ENCODE peak calls at places on chromosomes 16 and 17, in four cellular contexts. One of them, this sample, is unnamed.

GRCh38 chr16:57982345-57982744 is 11.4 kb upstream of the CNGB1 start:
- DNase-seq in SK-N-SH: no peak
- DNase-seq in WTC11: no peak
- DNase-seq in HepG2: no peak
- DNase-seq in this sample: no peak

GRCh38 chr17:8420041-8420934 is 15.4 kb upstream of the NDEL1 start:
- DNase-seq in SK-N-SH: peak; percentile 72
- DNase-seq in WTC11: no peak
- DNase-seq in HepG2: peak; percentile 97
- DNase-seq in this sample: peak; percentile 72

GRCh38 chr17:45838751-45839150 is 5.9 kb upstream of the SPPL2C start:
- DNase-seq in SK-N-SH: no peak
- DNase-seq in WTC11: no peak
- DNase-seq in HepG2: no peak
- DNase-seq in this sample: no peak

GRCh38 chr16:3020247-3020603 is at the start of gene TNFRSF12A:
- DNase-seq in HepG2: peak; percentile 66
- DNase-seq in SK-N-SH: peak; percentile 95
- DNase-seq in WTC11: peak; percentile 80
- DNase-seq in this sample: peak; percentile 90

GRCh38 chr17:53680745-53681144 is 142.0 kb upstream of the KIF2B start:
- DNase-seq in WTC11: no peak
- DNase-seq in HepG2: no peak
- DNase-seq in SK-N-SH: no peak
- DNase-seq in this sample: no peak

GRCh38 chr16:78297066-78297666 is 197.7 kb downstream of the WWOX start:
- DNase-seq in WTC11: no peak
- DNase-seq in HepG2: peak; percentile 98
- DNase-seq in SK-N-SH: no peak
- DNase-seq in this sample: no peak

GRCh38 chr17:2238432-2239169 is 65.0 kb downstream of the SMG6 start:
- DNase-seq in HepG2: no peak
- DNase-seq in SK-N-SH: no peak
- DNase-seq in WTC11: no peak
- DNase-seq in this sample: no peak

GRCh38 chr17:59830007-59830630 is 62.6 kb downstream of the TUBD1 start:
- DNase-seq in WTC11: no peak
- DNase-seq in HepG2: no peak
- DNase-seq in SK-N-SH: no peak
- DNase-seq in this sample: no peak

GRCh38 chr17:34024303-34025178 is 230.5 kb upstream of the CCL2 start:
- DNase-seq in HepG2: no peak
- DNase-seq in WTC11: no peak
- DNase-seq in SK-N-SH: no peak
- DNase-seq in this sample: no peak

GRCh38 chr16:72400257-72401078 is 228.5 kb upstream of the PMFBP1 start:
- DNase-seq in SK-N-SH: peak; percentile 54
- DNase-seq in HepG2: peak; percentile 71
- DNase-seq in WTC11: peak; percentile 60
- DNase-seq in this sample: peak; percentile 56

GRCh38 chr17:79923974-79924638 is 84.9 kb upstream of the CBX4 start:
- DNase-seq in SK-N-SH: peak; percentile 78
- DNase-seq in WTC11: peak; percentile 97
- DNase-seq in HepG2: peak; percentile 67
- DNase-seq in this sample: peak; percentile 78

GRCh38 chr17:31815212-31815611 is 43.8 kb downstream of the COPRS start:
- DNase-seq in SK-N-SH: no peak
- DNase-seq in WTC11: no peak
- DNase-seq in HepG2: no peak
- DNase-seq in this sample: no peak

GRCh38 chr16:28865289-28865688 is 1.6 kb downstream of the SH2B1 start:
- DNase-seq in HepG2: no peak
- DNase-seq in SK-N-SH: no peak
- DNase-seq in WTC11: no peak
- DNase-seq in this sample: no peak

GRCh38 chr17:1460233-1460632 is 4.2 kb upstream of the CRK start:
- DNase-seq in HepG2: peak; percentile 45
- DNase-seq in WTC11: no peak
- DNase-seq in SK-N-SH: no peak
- DNase-seq in this sample: no peak

GRCh38 chr16:83967838-83968482 is at the start of gene NECAB2:
- DNase-seq in WTC11: peak; percentile 53
- DNase-seq in SK-N-SH: peak; percentile 94
- DNase-seq in HepG2: no peak
- DNase-seq in this sample: peak; percentile 98

GRCh38 chr17:82094931-82095776 is 2.9 kb downstream of the FASN start:
- DNase-seq in HepG2: no peak
- DNase-seq in SK-N-SH: no peak
- DNase-seq in WTC11: peak; percentile 14
- DNase-seq in this sample: no peak

GRCh38 chr17:16933317-16934132 is 38.4 kb downstream of the TNFRSF13B start:
- DNase-seq in HepG2: no peak
- DNase-seq in WTC11: peak; percentile 1
- DNase-seq in SK-N-SH: no peak
- DNase-seq in this sample: no peak

GRCh38 chr17:79174905-79175856 is 100.6 kb downstream of the ENGASE start:
- DNase-seq in WTC11: no peak
- DNase-seq in HepG2: no peak
- DNase-seq in SK-N-SH: no peak
- DNase-seq in this sample: no peak

GRCh38 chr16:15059324-15059723 is 3.5 kb upstream of the NTAN1 start:
- DNase-seq in SK-N-SH: no peak
- DNase-seq in WTC11: no peak
- DNase-seq in HepG2: no peak
- DNase-seq in this sample: no peak

GRCh38 chr17:68462381-68463210 is 5.3 kb upstream of the WIPI1 start:
- DNase-seq in SK-N-SH: peak; percentile 83
- DNase-seq in WTC11: peak; percentile 62
- DNase-seq in HepG2: peak; percentile 88
- DNase-seq in this sample: peak; percentile 80

GRCh38 chr16:51374346-51374745 is 223.3 kb upstream of the SALL1 start:
- DNase-seq in SK-N-SH: no peak
- DNase-seq in HepG2: no peak
- DNase-seq in WTC11: no peak
- DNase-seq in this sample: no peak

GRCh38 chr16:85888405-85889331 is 10.3 kb upstream of the IRF8 start:
- DNase-seq in WTC11: no peak
- DNase-seq in SK-N-SH: no peak
- DNase-seq in HepG2: peak; percentile 33
- DNase-seq in this sample: no peak

GRCh38 chr16:27840311-27841060 is 223.0 kb downstream of the GSG1L start:
- DNase-seq in WTC11: no peak
- DNase-seq in SK-N-SH: no peak
- DNase-seq in HepG2: no peak
- DNase-seq in this sample: no peak

GRCh38 chr17:41588126-41588810 is 1.6 kb upstream of the KRT14 start:
- DNase-seq in SK-N-SH: no peak
- DNase-seq in WTC11: no peak
- DNase-seq in HepG2: no peak
- DNase-seq in this sample: no peak

GRCh38 chr16:86248325-86248905 is 261.9 kb upstream of the FOXF1 start:
- DNase-seq in SK-N-SH: no peak
- DNase-seq in HepG2: no peak
- DNase-seq in WTC11: no peak
- DNase-seq in this sample: no peak

GRCh38 chr16:81873843-81874752 is 95.0 kb downstream of the PLCG2 start:
- DNase-seq in WTC11: peak; percentile 77
- DNase-seq in SK-N-SH: peak; percentile 58
- DNase-seq in HepG2: peak; percentile 45
- DNase-seq in this sample: peak; percentile 69
- TF ChIP-seq FOXJ3 in WTC11: no peak
- TF ChIP-seq FOXJ3 in SK-N-SH: no peak
- TF ChIP-seq FOXJ3 in HepG2: no peak
- TF ChIP-seq FOXJ3 in this sample: no peak

GRCh38 chr17:63332286-63332685 is 113.8 kb downstream of the CYB561 start:
- DNase-seq in HepG2: no peak
- DNase-seq in WTC11: no peak
- DNase-seq in SK-N-SH: no peak
- DNase-seq in this sample: no peak
- TF ChIP-seq FOXJ3 in HepG2: no peak
- TF ChIP-seq FOXJ3 in WTC11: no peak
- TF ChIP-seq FOXJ3 in SK-N-SH: no peak
- TF ChIP-seq FOXJ3 in this sample: no peak

DNA sequence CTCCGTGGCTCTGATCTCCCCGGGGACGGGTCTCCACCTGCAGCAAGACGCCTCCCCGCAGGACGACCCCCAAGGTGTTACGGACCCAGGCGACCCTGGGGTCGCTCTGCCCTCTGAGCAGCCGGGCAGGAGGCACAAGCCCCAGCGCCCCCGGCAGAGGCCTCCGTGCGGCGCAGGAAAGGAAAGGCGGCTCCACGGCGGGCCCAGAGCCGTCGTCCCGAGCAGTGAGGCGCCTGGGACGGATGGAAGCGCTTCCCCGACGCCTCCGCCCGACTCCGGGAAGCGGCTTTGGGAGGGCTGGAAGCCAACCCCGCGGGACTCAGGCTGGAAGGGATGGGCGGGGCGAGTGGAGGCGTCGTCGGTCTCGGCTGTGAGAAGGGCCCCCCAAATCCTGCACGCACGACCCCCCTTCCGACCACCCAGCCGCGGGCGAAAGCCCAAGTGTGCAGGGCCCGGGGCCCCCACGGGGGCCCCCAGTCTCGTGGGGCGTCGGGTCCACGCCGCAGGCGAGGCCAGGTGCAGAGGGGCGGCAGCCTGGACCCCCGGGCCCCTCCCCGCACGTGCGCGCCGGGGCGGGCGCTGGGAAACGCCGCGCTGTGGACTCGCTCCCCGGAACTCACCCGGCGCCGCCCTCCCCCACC is 32.7 kb upstream of the RPH3AL start:
- DNase-seq in WTC11: peak; percentile 63
- DNase-seq in SK-N-SH: peak; percentile 74
- DNase-seq in HepG2: no peak
- DNase-seq in this sample: peak; percentile 64
- TF ChIP-seq FOXJ3 in WTC11: no peak
- TF ChIP-seq FOXJ3 in SK-N-SH: no peak
- TF ChIP-seq FOXJ3 in HepG2: no peak
- TF ChIP-seq FOXJ3 in this sample: no peak

GRCh38 chr17:56144205-56144604 is 9.1 kb upstream of the ANKFN1 start:
- DNase-seq in WTC11: no peak
- DNase-seq in HepG2: no peak
- DNase-seq in SK-N-SH: no peak
- DNase-seq in this sample: no peak
- TF ChIP-seq FOXJ3 in WTC11: no peak
- TF ChIP-seq FOXJ3 in HepG2: no peak
- TF ChIP-seq FOXJ3 in SK-N-SH: no peak
- TF ChIP-seq FOXJ3 in this sample: no peak

DNA sequence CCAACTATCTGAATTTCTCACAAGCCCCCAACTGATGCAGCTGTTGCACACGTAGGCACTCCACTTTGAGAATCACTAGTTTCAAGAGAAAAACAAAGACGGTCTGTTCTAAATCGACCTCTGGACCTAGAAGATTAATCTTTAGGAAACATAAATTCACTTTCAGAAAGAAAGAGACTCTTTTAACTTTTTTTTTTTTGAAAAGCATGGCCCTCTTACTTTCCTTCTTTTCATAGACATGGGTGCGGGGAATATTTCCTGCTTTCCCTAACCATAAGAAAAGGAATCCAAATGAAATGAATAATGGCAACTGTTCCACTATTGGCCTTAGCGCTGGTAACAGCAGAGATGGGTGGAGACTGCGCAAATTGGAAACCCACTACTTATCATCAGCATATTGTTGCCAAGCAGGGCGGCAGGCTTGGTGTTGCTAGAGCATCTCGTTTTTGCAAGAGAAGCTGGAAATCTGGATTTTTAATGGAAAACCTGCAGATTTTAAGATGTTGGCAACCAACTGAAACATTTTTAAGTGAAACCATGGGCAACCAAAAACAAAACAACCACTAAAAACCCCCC is 144.3 kb downstream of the GAS7 start:
- DNase-seq in SK-N-SH: no peak
- DNase-seq in WTC11: no peak
- DNase-seq in HepG2: no peak
- DNase-seq in this sample: no peak
- TF ChIP-seq FOXJ3 in SK-N-SH: no peak
- TF ChIP-seq FOXJ3 in WTC11: no peak
- TF ChIP-seq FOXJ3 in HepG2: no peak
- TF ChIP-seq FOXJ3 in this sample: no peak

GRCh38 chr17:50487213-50488096 is 8.8 kb downstream of the RSAD1 start:
- DNase-seq in SK-N-SH: no peak
- DNase-seq in HepG2: no peak
- DNase-seq in WTC11: no peak
- DNase-seq in this sample: no peak
- TF ChIP-seq FOXJ3 in SK-N-SH: no peak
- TF ChIP-seq FOXJ3 in HepG2: no peak
- TF ChIP-seq FOXJ3 in WTC11: no peak
- TF ChIP-seq FOXJ3 in this sample: no peak

This sample was measured in K562.